ENCODE peak calls at places on chromosome 20, in six cellular contexts. L, B, G, P, A and C are unnamed samples.

GRCh38 chr20:34374209-34374749 is 11.2 kb downstream of the ITCH start:
- DNase-seq in G (no peak), P (no peak), A (no peak), B (no peak), L (no peak), C (no peak)

GRCh38 chr20:10433623-10434466 is at the start of gene MKKS:
- DNase-seq in P (peak; percentile 88), L (no peak), G (peak; percentile 44), B (peak; percentile 55), A (peak; percentile 89), C (peak; percentile 66)

GRCh38 chr20:61535956-61536355 is 283.9 kb downstream of the CDH4 start:
- DNase-seq in L (no peak), B (no peak), A (no peak), P (no peak), G (no peak), C (no peak)

GRCh38 chr20:59776059-59776603 is 157.3 kb downstream of the SYCP2 start:
- DNase-seq in L (no peak), G (no peak), B (no peak), P (no peak), A (no peak), C (no peak)

GRCh38 chr20:44170796-44171410 is 16.1 kb downstream of the JPH2 start:
- DNase-seq in B (no peak), A (no peak), G (no peak), P (no peak), L (no peak), C (no peak)

GRCh38 chr20:23200914-23201313 is 114.8 kb upstream of the CD93 start:
- DNase-seq in A (peak; percentile 62), P (peak; percentile 60), G (peak; percentile 34), B (no peak), L (no peak), C (peak; percentile 29)

GRCh38 chr20:51735728-51736600 is 32.2 kb downstream of the ATP9A start:
- DNase-seq in A (no peak), G (no peak), P (no peak), B (no peak), L (no peak), C (no peak)

GRCh38 chr20:43040427-43040826 is 149.3 kb downstream of the PTPRT start:
- DNase-seq in P (peak; percentile 28), B (no peak), L (no peak), G (no peak), A (peak; percentile 33), C (no peak)

GRCh38 chr20:61933951-61934715 is 131.5 kb downstream of the TAF4 start:
- DNase-seq in L (no peak), G (peak; percentile 17), P (no peak), B (no peak), A (no peak), C (no peak)

GRCh38 chr20:48812600-48813445 is 15.0 kb downstream of the PREX1 start:
- DNase-seq in L (no peak), G (no peak), B (no peak), P (no peak), A (no peak), C (no peak)

GRCh38 chr20:33685328-33686007 is 717 bp downstream of the E2F1 start:
- DNase-seq in G (no peak), A (peak; percentile 71), B (peak; percentile 71), L (peak; percentile 62), P (peak; percentile 87), C (peak; percentile 79)

GRCh38 chr20:60102665-60103210 is 144.5 kb downstream of the CDH26 start:
- DNase-seq in G (no peak), P (no peak), B (no peak), L (no peak), A (no peak), C (no peak)

GRCh38 chr20:44582321-44583025 is at the start of gene PKIG:
- DNase-seq in G (no peak), A (no peak), B (no peak), L (no peak), P (peak; percentile 39), C (no peak)

GRCh38 chr20:58584881-58585752 is 66.0 kb upstream of the STX16 start:
- DNase-seq in G (no peak), P (no peak), L (no peak), B (no peak), A (no peak), C (no peak)

GRCh38 chr20:2596673-2597279 is 55.7 kb upstream of the NOP56 start:
- DNase-seq in G (no peak), P (no peak), A (no peak), L (no peak), B (no peak), C (no peak)

GRCh38 chr20:51562027-51562333 is 19.5 kb upstream of the NFATC2 start:
- DNase-seq in P (no peak), G (no peak), L (no peak), A (no peak), B (no peak), C (no peak)

GRCh38 chr20:16394784-16395183 is 178.5 kb downstream of the KIF16B start:
- DNase-seq in B (no peak), L (no peak), G (no peak), P (no peak), A (no peak), C (no peak)

GRCh38 chr20:52596261-52596660 is 375.9 kb upstream of the TSHZ2 start:
- DNase-seq in B (no peak), G (no peak), A (no peak), P (no peak), L (no peak), C (no peak)

GRCh38 chr20:48126227-48126740 is 341.0 kb upstream of the SULF2 start:
- DNase-seq in A (peak; percentile 85), P (no peak), G (no peak), B (no peak), L (no peak), C (no peak)

GRCh38 chr20:5844063-5844681 is 94.0 kb downstream of the SHLD1 start:
- DNase-seq in G (no peak), L (peak; percentile 78), B (peak; percentile 44), A (peak; percentile 56), P (peak; percentile 13), C (peak; percentile 40)

GRCh38 chr20:33862709-33863403 is 51.7 kb downstream of the CHMP4B start:
- DNase-seq in G (peak; percentile 46), A (peak; percentile 76), P (peak; percentile 62), L (no peak), B (peak; percentile 84), C (peak; percentile 83)

GRCh38 chr20:23231561-23232218 is 118.9 kb upstream of the NXT1 start:
- DNase-seq in B (no peak), A (peak; percentile 45), L (no peak), G (no peak), P (no peak), C (no peak)

GRCh38 chr20:61658563-61658962 is 406.5 kb downstream of the CDH4 start:
- DNase-seq in L (no peak), G (no peak), B (no peak), P (no peak), A (no peak), C (no peak)

GRCh38 chr20:60060593-60060992 is 102.4 kb downstream of the CDH26 start:
- DNase-seq in L (no peak), P (no peak), G (no peak), B (no peak), A (no peak), C (no peak)

GRCh38 chr20:63941282-63942060 is 14.7 kb downstream of the UCKL1 start:
- DNase-seq in A (no peak), P (peak; percentile 90), B (peak; percentile 73), L (no peak), G (peak; percentile 96), C (no peak)

DNA sequence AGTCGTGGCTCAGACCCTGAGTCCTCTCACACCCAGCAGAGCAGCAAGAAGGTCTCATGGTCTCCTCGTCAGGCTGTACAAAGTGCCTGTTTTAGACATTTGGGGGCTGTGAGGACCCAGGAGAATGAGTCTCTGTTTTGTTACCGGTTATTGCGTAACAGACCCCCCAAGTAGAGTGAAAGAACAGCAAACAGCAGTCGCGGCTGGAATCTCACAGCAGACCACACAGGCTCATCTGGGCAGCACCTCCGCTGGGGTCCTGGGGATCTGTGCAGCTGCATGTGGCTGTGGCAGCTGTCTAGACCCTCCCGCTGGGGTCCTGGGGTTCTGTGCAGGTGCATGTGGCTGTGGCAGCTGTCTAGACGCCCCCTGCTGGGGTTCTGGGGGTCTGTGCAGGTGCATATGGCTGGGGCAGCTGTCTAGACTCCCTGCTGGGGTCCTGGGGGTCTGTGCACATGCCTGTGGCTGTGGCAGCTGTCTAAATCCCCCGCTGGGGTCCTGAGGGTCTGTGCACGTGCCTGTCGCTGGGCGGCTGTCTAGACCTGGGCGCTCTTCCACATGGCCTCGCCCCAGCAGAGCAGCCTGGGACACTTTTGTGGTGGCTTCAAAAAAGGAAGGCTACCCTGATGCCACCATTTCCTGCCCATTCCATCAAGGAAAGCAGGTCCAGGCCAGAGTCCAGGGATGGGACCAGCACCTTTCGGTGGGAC is 24.7 kb downstream of the ENTPD6 start:
- DNase-seq in P (peak; percentile 15), B (no peak), A (no peak), G (no peak), L (no peak), C (no peak)
- TF ChIP-seq TAF1 in P (no peak), B (no peak), A (no peak), G (no peak), L (no peak), C (no peak)

GRCh38 chr20:11890331-11891080 is 27.2 kb upstream of the BTBD3 start:
- DNase-seq in A (peak; percentile 92), B (peak; percentile 16), P (peak; percentile 82), G (peak; percentile 89), L (peak; percentile 21), C (peak; percentile 5)
- TF ChIP-seq POLR2A in A (no peak), B (no peak), P (no peak), G (peak; percentile 63), L (no peak), C (no peak)

GRCh38 chr20:17898548-17898994 is 70.0 kb downstream of the SNX5 start:
- DNase-seq in B (no peak), A (peak; percentile 80), P (peak; percentile 62), G (no peak), L (no peak), C (no peak)
- TF ChIP-seq TAF1 in B (no peak), A (no peak), P (no peak), G (no peak), L (no peak), C (no peak)

GRCh38 chr20:46955601-46956556 is 61.2 kb downstream of the EYA2 start:
- DNase-seq in A (no peak), L (no peak), B (no peak), G (no peak), P (no peak), C (no peak)
- TF ChIP-seq POLR2A in A (no peak), L (no peak), B (no peak), G (no peak), P (no peak), C (no peak)

DNA sequence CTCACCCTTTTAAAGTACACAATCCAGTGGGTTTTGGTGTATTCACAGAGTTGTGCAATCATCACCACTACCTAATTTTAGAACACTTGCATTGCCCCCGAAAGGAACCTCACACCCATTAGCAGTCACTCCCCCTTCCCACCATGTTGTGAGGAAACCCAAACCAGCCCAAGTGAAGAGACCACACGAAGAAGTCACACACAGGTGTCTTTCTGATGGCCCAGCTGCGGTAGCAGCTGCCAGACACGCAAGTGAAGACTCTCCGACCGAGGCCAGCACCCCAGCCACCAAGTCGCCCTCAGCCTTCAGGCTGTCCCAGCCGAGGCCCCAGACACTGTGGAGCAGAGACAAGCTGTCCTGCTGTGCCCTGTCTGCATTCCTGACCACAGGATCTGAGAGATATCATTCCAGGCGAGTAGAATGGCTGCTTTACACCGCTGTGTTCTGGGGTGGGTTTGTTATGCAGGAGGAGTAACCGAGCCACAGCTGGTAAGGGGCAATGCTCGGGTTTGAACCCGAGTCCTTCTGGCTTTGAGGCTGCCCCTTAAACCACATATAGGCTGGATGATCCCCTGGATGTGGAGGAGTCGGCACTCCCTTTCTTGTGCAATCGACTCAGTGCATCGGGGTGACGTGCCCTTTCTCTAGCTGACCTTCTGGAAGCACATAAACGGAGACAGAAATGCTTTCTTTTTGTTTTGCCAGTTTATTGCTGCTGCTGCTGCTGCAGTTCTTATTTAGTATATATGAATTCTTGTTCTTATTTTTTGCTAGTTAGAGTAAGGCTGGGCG is 59.0 kb upstream of the PTPN1 start:
- DNase-seq in A (peak; percentile 68), L (peak; percentile 68), P (peak; percentile 45), B (peak; percentile 41), G (no peak), C (peak; percentile 39)
- TF ChIP-seq TAF1 in A (peak; percentile 27), L (no peak), P (no peak), B (no peak), G (no peak), C (no peak)